ENCODE peak calls at places on chromosomes 7 and 10, in eight cellular contexts. V is heart left ventricle, D is A549, X is IMR-90, H is body of pancreas, R is tibial nerve, I is right lobe of liver, Y is spleen. J is an unnamed sample. For H3K9me3, the result is how much of the 10 kb centered on the place peaks cover.

GRCh38 chr10:114868801-114869200 is 47.2 kb downstream of the FHIP2A start:
- DNase-seq in X (peak), Y (no peak), D (no peak), V (no peak), R (no peak), I (no peak), H (no peak), J (no peak)

GRCh38 chr7:107228291-107228690 is 59.5 kb downstream of the HBP1 start:
- DNase-seq in I (no peak), D (no peak), R (no peak), H (no peak), Y (no peak), X (peak), V (no peak), J (no peak)

GRCh38 chr7:44465490-44465889 is 25.0 kb downstream of the NUDCD3 start:
- DNase-seq in R (no peak), Y (no peak), X (no peak), H (no peak), D (no peak), I (no peak), V (no peak), J (no peak)

GRCh38 chr10:21399392-21400015 is 126.0 kb downstream of the SKIDA1 start:
- DNase-seq in R (no peak), I (no peak), Y (no peak), H (no peak), X (peak), V (no peak), D (peak), J (no peak)

GRCh38 chr10:119543814-119544642 is 1.5 kb upstream of the RGS10 start:
- DNase-seq in Y (no peak), V (no peak), D (no peak), I (no peak), R (no peak), H (no peak), X (no peak), J (no peak)

GRCh38 chr10:25047902-25048301 is 31.5 kb downstream of the THNSL1 start:
- DNase-seq in I (no peak), Y (no peak), H (no peak), V (no peak), R (no peak), D (no peak), X (peak), J (no peak)

GRCh38 chr7:2420216-2420933 is 17.0 kb downstream of the CHST12 start:
- DNase-seq in X (no peak), I (no peak), R (no peak), Y (no peak), V (no peak), D (no peak), H (no peak), J (no peak)

GRCh38 chr7:123769371-123769770 is 20.6 kb upstream of the WASL start:
- DNase-seq in H (peak), Y (no peak), D (peak), R (no peak), I (no peak), X (peak), V (peak), J (peak)

GRCh38 chr10:132482090-132482489 is 55.5 kb upstream of the INPP5A start:
- DNase-seq in X (peak), V (no peak), I (no peak), R (no peak), H (peak), Y (peak), D (no peak), J (no peak)

GRCh38 chr7:130879191-130879590 is 145.2 kb upstream of the KLF14 start:
- DNase-seq in H (no peak), D (no peak), R (no peak), I (no peak), V (no peak), X (peak), Y (no peak), J (no peak)

GRCh38 chr10:110502851-110503301 is 5.2 kb downstream of the DUSP5 start:
- DNase-seq in V (peak), X (peak), Y (no peak), D (peak), I (peak), H (peak), R (no peak), J (no peak)

GRCh38 chr7:146401939-146402338 is 285.3 kb downstream of the CNTNAP2 start:
- DNase-seq in V (no peak), D (no peak), H (no peak), X (no peak), I (no peak), Y (no peak), R (no peak), J (no peak)

GRCh38 chr10:127117125-127117524 is 79.3 kb downstream of the INSYN2A start:
- DNase-seq in H (peak), I (no peak), D (peak), V (peak), X (peak), Y (no peak), R (no peak), J (no peak)

GRCh38 chr7:135320277-135320676 is 86.6 kb downstream of the STRA8 start:
- DNase-seq in R (peak), Y (no peak), V (peak), I (peak), D (peak), H (peak), X (peak), J (peak)

GRCh38 chr10:73887038-73888015 is 13.0 kb upstream of the CAMK2G start:
- DNase-seq in D (peak), H (peak), V (peak), X (peak), I (no peak), Y (no peak), R (peak), J (peak)

GRCh38 chr7:57305192-57305748 is 144.7 kb upstream of the ZNF716 start:
- DNase-seq in D (no peak), X (no peak), Y (peak), R (no peak), H (no peak), I (no peak), V (no peak), J (no peak)

GRCh38 chr7:105496501-105496900 is 25.6 kb downstream of the PUS7 start:
- DNase-seq in R (no peak), I (no peak), H (no peak), X (peak), V (no peak), Y (no peak), D (no peak), J (no peak)

GRCh38 chr10:21082206-21082605 is 185.1 kb upstream of the NEBL start:
- DNase-seq in Y (no peak), X (no peak), D (no peak), V (no peak), H (no peak), R (no peak), I (no peak), J (no peak)

GRCh38 chr10:114955984-114956383 is 18.0 kb downstream of the TRUB1 start:
- DNase-seq in Y (no peak), I (no peak), X (no peak), H (no peak), R (no peak), V (no peak), D (no peak), J (no peak)

GRCh38 chr7:39566056-39566921 is at the start of gene YAE1:
- DNase-seq in H (peak), X (peak), R (peak), I (peak), D (peak), V (peak), Y (peak), J (peak)

GRCh38 chr10:43598447-43598846 is 7.8 kb upstream of the ZNF485 start:
- DNase-seq in X (peak), V (peak), H (no peak), Y (no peak), R (no peak), I (no peak), D (no peak), J (peak)
- H3K9me3 ChIP-seq in X (under half), V (under half), H (under half), Y (under half), R (under half), I (under half), D (under half), J (under half)

GRCh38 chr10:29657719-29658274 is 23.0 kb upstream of the SVIL start:
- DNase-seq in D (no peak), R (no peak), X (no peak), V (no peak), Y (no peak), I (no peak), H (no peak), J (no peak)
- H3K4me3 ChIP-seq in D (no peak), R (no peak), X (no peak), V (no peak), Y (no peak), I (no peak), H (no peak), J (no peak)

DNA sequence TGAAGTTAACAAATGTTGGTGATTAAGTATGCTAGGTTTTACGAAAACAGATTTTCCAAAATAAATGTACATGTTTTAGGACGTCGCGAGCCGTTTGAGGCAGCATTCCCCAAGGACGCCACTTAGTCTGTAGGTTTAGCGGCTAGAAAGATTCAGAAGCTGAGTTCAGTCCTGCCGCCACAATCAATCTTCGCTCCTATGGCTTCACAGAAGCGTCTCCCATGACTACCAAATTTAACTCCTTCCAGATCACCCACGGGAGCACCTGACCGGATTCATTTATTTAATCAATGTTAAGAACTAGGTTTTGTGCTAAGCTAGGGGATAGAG is 788 bp upstream of the CYP51A1 start:
- DNase-seq in Y (no peak), R (no peak), V (no peak), I (no peak), H (peak), D (no peak), X (no peak), J (no peak)
- TF ChIP-seq POLR2A in Y (no peak), R (no peak), V (no peak), I (no peak), H (no peak), D (no peak), X (no peak), J (no peak)

DNA sequence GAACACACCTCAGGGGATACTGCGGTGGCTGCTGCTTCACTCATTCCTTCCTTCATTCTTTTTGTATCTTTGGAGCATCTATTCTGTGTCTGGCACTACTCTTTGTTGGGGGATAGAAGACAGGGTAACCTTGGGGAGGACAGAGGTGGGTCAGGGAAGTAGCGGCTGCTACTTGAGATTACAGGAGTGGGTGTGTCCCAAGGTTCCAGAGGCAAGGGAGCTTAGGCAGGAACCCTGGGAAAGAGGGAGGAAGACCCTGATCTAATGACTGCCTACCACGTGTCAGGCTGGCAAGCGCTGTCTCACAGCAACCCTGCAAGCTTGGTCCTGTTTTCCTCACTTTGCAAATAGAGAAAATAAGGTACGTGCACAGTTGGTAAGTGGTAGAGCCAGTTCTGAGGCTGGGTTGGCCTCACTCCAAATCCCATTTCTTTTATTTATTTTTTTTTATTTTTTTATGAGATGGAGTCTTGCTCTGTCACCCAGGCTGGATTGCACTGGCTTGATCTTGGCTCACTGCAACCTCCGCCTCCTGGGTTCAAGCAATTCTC is 985.9 kb upstream of the ZNF722 start:
- DNase-seq in H (no peak), Y (no peak), R (no peak), I (no peak), D (no peak), X (no peak), V (no peak), J (no peak)
- H3K9me3 ChIP-seq in H (under half), Y (under half), R (half or more), I (under half), D (under half), X (under half), V (under half), J (under half)

DNA sequence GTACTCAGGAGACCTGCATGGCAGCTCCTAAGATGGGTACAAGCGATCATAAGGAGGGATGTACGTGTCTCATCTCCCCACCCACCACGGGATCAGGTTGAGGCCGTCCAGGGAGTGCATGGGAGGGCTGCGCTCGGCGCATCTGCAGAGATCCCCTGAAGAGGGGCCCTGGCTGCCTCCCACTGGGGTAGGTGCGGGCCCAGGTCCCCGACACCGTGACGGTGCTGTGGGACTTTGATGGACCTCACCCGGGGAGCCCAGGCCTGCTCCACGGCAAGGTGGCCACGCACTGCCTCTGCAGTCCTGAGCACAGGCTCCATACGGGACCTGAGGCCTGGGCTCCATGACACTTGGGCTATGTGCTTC is 12.7 kb downstream of the GET4 start:
- DNase-seq in Y (peak), V (no peak), X (no peak), H (no peak), D (no peak), I (no peak), R (no peak), J (peak)
- H3K4me3 ChIP-seq in Y (no peak), V (no peak), X (no peak), H (no peak), D (no peak), I (no peak), R (no peak), J (no peak)

DNA sequence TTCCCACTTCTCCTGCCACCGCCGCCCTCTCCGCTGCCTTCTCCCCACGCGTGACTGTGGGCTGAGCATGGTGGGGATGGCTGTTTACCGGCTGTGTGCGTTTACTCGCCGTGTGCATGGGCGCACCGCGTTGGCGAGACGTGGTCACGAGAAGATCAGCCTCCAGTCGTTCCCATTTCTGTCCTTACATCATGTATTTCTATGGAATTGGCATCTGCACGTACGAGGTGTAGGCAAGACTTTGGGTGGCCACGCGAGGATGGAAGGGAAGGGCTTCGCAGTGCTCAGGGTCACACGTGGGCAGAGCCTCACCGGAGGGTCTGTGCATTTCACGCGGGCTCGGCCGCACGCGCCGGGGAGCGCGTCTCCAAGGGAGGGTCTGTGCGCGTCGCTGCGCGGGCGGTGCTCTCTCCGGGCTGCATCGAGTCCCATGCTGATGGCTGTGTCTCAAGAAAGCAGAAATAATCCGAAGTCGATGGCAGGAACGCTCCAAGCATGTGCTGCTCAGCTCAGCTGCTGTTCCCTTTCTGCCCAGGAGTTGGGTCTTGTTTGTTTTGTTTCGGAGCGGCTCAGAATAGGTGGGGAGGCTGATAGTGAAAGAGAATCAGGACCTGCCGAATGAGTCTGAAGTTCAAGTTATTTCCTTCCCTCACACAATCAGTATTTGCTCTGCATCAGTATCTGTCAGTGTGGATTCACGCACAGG is 973 bp downstream of the CAMK1D start:
- DNase-seq in I (peak), R (no peak), Y (peak), D (peak), H (peak), V (no peak), X (peak), J (peak)
- TF ChIP-seq POLR2A in I (peak), R (no peak), Y (no peak), D (no peak), H (no peak), V (no peak), X (no peak), J (no peak)

GRCh38 chr7:158431941-158432347 is 155.7 kb downstream of the PTPRN2 start:
- DNase-seq in X (peak), H (peak), D (peak), I (no peak), V (peak), Y (no peak), R (peak), J (peak)
- H3K9me3 ChIP-seq in X (under half), H (under half), D (under half), I (under half), V (under half), Y (under half), R (under half), J (under half)

GRCh38 chr10:87506988-87507387 is 2.3 kb downstream of the MINPP1 start:
- DNase-seq in H (no peak), X (no peak), Y (no peak), R (no peak), I (no peak), V (no peak), D (no peak), J (no peak)

GRCh38 chr10:87504667-87505365 is at the start of gene MINPP1:
- DNase-seq in X (peak), I (peak), V (peak), H (peak), D (peak), Y (peak), R (peak), J (peak)

GRCh38 chr10:87505366-87506113 is 847 bp downstream of the MINPP1 start:
- DNase-seq in H (peak), R (no peak), I (peak), V (no peak), Y (peak), X (peak), D (peak), J (peak)

GRCh38 chr10:87504307-87504666 is 406 bp upstream of the MINPP1 start:
- DNase-seq in I (no peak), Y (no peak), R (no peak), V (no peak), D (no peak), H (no peak), X (no peak), J (no peak)

DNA sequence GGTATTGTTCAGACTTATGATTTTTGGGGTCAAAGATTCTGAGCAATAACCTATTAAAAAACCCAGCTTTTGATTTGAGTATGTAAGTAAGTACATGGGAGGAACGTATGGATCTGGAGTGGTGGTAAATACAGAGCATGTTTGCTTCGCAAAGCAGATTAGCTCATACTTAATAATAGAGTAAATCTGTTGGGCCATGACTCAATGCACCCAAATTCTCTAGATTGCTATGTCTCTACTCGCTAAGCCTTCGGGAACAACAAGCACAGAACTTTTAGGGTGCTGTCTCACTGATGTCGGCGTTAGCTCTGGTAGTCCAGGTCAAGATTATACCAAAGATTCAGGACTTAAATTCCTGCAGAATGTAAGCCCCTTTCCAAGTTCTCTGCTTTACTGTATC is 801 bp upstream of the MINPP1 start:
- DNase-seq in D (no peak), H (no peak), Y (no peak), X (peak), V (no peak), I (no peak), R (no peak), J (no peak)
- H3K4me3 ChIP-seq in D (peak), H (no peak), Y (peak), X (peak), V (peak), I (peak), R (peak), J (peak)

GRCh38 chr10:63266337-63267327 is 133.5 kb downstream of the NRBF2 start:
- DNase-seq in X (no peak), H (no peak), R (no peak), Y (no peak), D (no peak), V (no peak), I (no peak), J (no peak)

GRCh38 chr10:63265646-63266207 is 132.6 kb downstream of the NRBF2 start:
- DNase-seq in R (no peak), D (no peak), H (no peak), X (no peak), I (no peak), V (no peak), Y (no peak), J (no peak)

GRCh38 chr10:63262674-63263073 is 129.5 kb downstream of the NRBF2 start:
- DNase-seq in I (no peak), D (no peak), X (no peak), R (no peak), H (no peak), Y (no peak), V (no peak), J (no peak)

GRCh38 chr10:63267414-63268138 is 134.4 kb downstream of the NRBF2 start:
- DNase-seq in Y (no peak), I (no peak), H (peak), V (no peak), D (peak), R (no peak), X (peak), J (no peak)

DNA sequence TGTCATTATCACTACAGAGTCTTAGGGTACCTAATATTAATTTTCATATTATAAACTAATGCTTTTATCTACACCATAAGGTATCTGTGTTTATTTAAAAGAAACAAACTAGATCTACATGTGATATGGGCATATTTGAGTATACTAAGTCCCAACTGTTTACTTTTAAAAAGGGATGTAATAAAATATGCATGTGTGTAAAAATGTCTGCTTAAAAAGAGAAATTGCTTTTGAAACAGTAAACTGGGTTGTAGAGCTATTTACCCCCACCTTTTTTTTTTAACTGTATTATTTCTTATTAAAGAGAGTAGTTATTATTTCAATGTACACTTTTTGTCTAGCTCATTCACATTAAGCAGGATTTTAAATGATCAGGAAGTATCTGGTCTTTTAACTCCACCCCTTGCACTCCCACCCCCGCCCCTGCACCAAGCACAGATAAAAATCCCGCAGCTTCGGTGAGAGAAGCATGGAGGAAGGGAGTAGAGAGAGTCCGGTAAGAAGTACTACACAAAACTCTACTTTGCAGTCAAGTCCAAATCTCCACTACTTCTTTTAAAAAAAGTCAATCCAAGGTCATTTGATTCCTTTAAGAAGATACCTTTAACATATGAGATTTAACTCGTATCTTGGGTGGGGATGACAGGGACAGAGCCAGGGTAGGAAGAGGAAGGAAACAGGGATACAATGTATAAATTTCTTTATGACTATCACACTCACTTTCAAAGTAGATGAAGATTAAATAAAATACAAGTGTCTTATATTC is 131.9 kb downstream of the NRBF2 start:
- DNase-seq in V (no peak), X (peak), R (no peak), D (peak), H (peak), Y (no peak), I (no peak), J (no peak)
- TF ChIP-seq POLR2A in V (no peak), X (peak), R (no peak), D (no peak), H (no peak), Y (no peak), I (peak), J (no peak)

J was measured in upper lobe of left lung.